ENCODE peak calls at places on chromosomes 3 and 15, in five cellular contexts. J is IMR-90, I is H1, L is psoas muscle, Y is uterus. A is an unnamed sample.

GRCh38 chr3:12622335-12622734 is 41.6 kb downstream of the RAF1 start:
- DNase-seq in I (no peak), Y (no peak), J (no peak), L (no peak), A (no peak)

GRCh38 chr3:138060792-138061191 is 50.8 kb downstream of the CLDN18 start:
- DNase-seq in I (no peak), L (no peak), J (no peak), Y (no peak), A (no peak)

GRCh38 chr15:51681303-51681963 is at the start of gene SCG3:
- DNase-seq in Y (peak; percentile 51), J (peak; percentile 65), L (peak; percentile 80), I (peak; percentile 94), A (peak; percentile 46)

GRCh38 chr15:57218826-57219576 is 157.3 kb upstream of the CGNL1 start:
- DNase-seq in J (peak; percentile 96), L (no peak), I (no peak), Y (no peak), A (no peak)

GRCh38 chr3:21271606-21272016 is 479.4 kb downstream of the ZNF385D start:
- DNase-seq in J (no peak), I (no peak), L (no peak), Y (no peak), A (no peak)

GRCh38 chr15:69094124-69095030 is 66.1 kb upstream of the GLCE start:
- DNase-seq in J (no peak), L (no peak), I (no peak), Y (no peak), A (no peak)

GRCh38 chr3:57659004-57659672 is 33.7 kb downstream of the DENND6A start:
- DNase-seq in Y (no peak), L (no peak), I (no peak), J (no peak), A (no peak)

GRCh38 chr15:88447206-88447605 is 20.0 kb downstream of the MRPL46 start:
- DNase-seq in J (no peak), Y (no peak), L (no peak), I (no peak), A (no peak)

GRCh38 chr3:126852536-126852935 is 130.4 kb upstream of the PLXNA1 start:
- DNase-seq in I (no peak), Y (no peak), L (no peak), J (no peak), A (no peak)

GRCh38 chr3:192957441-192957951 is 39.8 kb upstream of the MB21D2 start:
- DNase-seq in L (peak; percentile 60), I (no peak), Y (peak; percentile 37), J (peak; percentile 94), A (no peak)

GRCh38 chr3:154074966-154075365 is 46.2 kb upstream of the ARHGEF26 start:
- DNase-seq in Y (no peak), J (no peak), L (no peak), I (no peak), A (no peak)

GRCh38 chr3:188061133-188061532 is 92.8 kb upstream of the LPP start:
- DNase-seq in L (no peak), I (no peak), Y (peak; percentile 48), J (peak; percentile 64), A (peak; percentile 5)

GRCh38 chr3:87173776-87174175 is 53.3 kb upstream of the CHMP2B start:
- DNase-seq in J (no peak), I (no peak), L (no peak), Y (no peak), A (no peak)

GRCh38 chr3:89584398-89584797 is 477.0 kb downstream of the EPHA3 start:
- DNase-seq in I (no peak), L (no peak), Y (no peak), J (peak; percentile 31), A (no peak)

GRCh38 chr3:130789678-130790340 is 43.2 kb upstream of the PIK3R4 start:
- DNase-seq in I (no peak), L (no peak), J (no peak), Y (no peak), A (no peak)

GRCh38 chr3:44028-44676 is 152.4 kb upstream of the CHL1 start:
- DNase-seq in I (no peak), L (no peak), Y (no peak), J (no peak), A (no peak)

GRCh38 chr15:95994418-95994817 is 336.1 kb upstream of the NR2F2 start:
- DNase-seq in Y (no peak), L (no peak), J (peak; percentile 82), I (no peak), A (no peak)

GRCh38 chr15:58678683-58679082 is 70.8 kb downstream of the ADAM10 start:
- DNase-seq in I (no peak), J (peak; percentile 31), Y (no peak), L (no peak), A (no peak)

GRCh38 chr3:188489639-188490405 is 335.9 kb downstream of the LPP start:
- DNase-seq in I (no peak), J (peak; percentile 90), Y (no peak), L (no peak), A (no peak)

GRCh38 chr15:51004103-51004536 is 90.6 kb downstream of the TNFAIP8L3 start:
- DNase-seq in L (no peak), Y (no peak), I (peak; percentile 7), J (peak; percentile 57), A (no peak)

GRCh38 chr3:110519066-110519465 is 552.5 kb upstream of the NECTIN3 start:
- DNase-seq in J (no peak), Y (no peak), I (no peak), L (no peak), A (no peak)

GRCh38 chr3:161700998-161701397 is 204.4 kb downstream of the OTOL1 start:
- DNase-seq in J (no peak), Y (no peak), I (peak; percentile 10), L (no peak), A (no peak)

GRCh38 chr15:41241251-41241964 is 10.3 kb downstream of the CHP1 start:
- DNase-seq in J (no peak), I (no peak), Y (no peak), L (no peak), A (no peak)
- TF ChIP-seq CTCF in J (no peak), I (no peak), Y (no peak), L (no peak), A (no peak)

GRCh38 chr3:144923051-144923450 is 951.4 kb downstream of the DIPK2A start:
- DNase-seq in J (no peak), I (no peak), L (no peak), Y (no peak), A (no peak)
- H3K27ac ChIP-seq in J (no peak overlapping the region), I (no peak overlapping the region), L (no peak overlapping the region), Y (no peak overlapping the region), A (no peak overlapping the region)

DNA sequence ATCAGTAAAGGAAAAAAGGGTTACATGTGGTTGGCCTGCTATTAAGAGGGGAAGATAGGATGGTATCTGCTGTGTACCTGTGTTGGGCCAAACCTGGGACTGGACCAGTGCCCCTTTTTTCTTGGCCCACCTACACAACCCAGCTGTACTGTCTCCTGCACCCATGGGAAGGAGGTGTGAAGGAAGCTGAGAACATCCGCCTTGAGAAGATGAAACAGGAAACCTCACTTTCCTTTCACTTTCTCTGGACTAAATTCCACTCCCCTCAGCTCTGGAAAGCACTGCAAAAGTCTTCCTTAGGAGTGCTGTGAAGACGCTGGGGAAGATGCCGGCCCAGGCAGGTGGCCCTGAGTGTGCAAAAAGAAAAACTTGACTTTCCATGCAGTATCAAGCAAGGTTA is 37.6 kb downstream of the LRRN1 start:
- DNase-seq in J (no peak), L (no peak), Y (no peak), I (no peak), A (no peak)
- H3K9me3 ChIP-seq in J (peaks cover 6% of the 10 kb centered on the region), L (peaks cover 7% of the 10 kb centered on the region), Y (peaks cover 8% of the 10 kb centered on the region), I (peaks cover 11% of the 10 kb centered on the region), A (peaks cover 18% of the 10 kb centered on the region)

GRCh38 chr3:75781079-75781745 is 4.1 kb downstream of the ZNF717 start:
- DNase-seq in J (no peak), I (no peak), Y (no peak), L (no peak), A (no peak)

DNA sequence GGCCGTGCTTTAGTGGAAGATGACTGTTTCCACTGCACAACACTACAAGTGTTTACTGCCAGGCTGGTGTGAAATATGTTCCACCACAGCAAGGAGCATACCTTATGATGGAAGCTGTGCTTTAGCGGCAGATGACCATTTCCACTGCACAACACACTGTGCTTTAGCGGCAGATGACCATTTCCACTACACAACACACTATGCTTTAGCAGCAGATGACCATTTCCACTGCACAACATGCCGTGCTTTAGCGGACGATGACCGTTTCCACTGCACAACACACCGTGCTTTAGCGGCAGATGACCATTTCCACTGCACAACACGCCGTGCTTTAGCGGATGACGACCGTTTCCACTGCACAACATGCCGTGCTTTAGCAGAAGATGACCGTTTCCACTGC is 2.8 kb downstream of the ZNF717 start:
- DNase-seq in L (no peak), Y (no peak), I (no peak), J (no peak), A (no peak)
- TF ChIP-seq CTCF in L (no peak), Y (no peak), I (no peak), J (no peak), A (no peak)

GRCh38 chr15:72155021-72155621 is 36.9 kb downstream of the SENP8 start:
- DNase-seq in Y (peak; percentile 69), J (peak; percentile 6), I (no peak), L (peak; percentile 78), A (no peak)

GRCh38 chr15:72156928-72157327 is 38.7 kb downstream of the SENP8 start:
- DNase-seq in Y (no peak), J (no peak), I (no peak), L (no peak), A (no peak)

GRCh38 chr15:72154316-72154715 is 36.1 kb downstream of the SENP8 start:
- DNase-seq in Y (no peak), J (no peak), L (no peak), I (no peak), A (no peak)

GRCh38 chr15:72155635-72156616 is 37.7 kb downstream of the SENP8 start:
- DNase-seq in J (peak; percentile 74), L (peak; percentile 90), I (peak; percentile 27), Y (peak; percentile 86), A (peak; percentile 71)

DNA sequence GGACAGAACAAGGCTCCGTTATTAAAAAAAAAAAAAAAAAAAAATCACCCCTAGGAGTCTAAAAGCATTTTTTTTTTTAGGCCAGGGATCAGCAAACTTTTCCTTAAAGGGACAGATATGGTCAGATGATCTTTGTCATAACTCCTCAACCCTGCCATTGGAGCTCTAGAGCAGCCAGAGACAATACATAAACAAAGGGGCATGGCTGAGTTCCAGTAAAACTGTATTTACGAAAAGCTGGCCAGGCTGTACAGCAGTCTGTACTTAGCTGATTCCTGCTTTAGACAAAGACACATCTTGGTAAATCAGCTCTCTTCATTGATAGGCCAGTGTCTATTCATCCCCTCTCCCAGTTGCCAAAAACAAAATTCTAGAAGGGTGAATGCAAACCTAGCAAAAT is 35.1 kb downstream of the SENP8 start:
- DNase-seq in L (no peak), I (no peak), J (peak; percentile 13), Y (no peak), A (no peak)
- H3K27ac ChIP-seq in L (no peak overlapping the region), I (no peak overlapping the region), J (no peak overlapping the region), Y (no peak overlapping the region), A (no peak overlapping the region)

GRCh38 chr15:25093455-25094029 is 138.8 kb downstream of the SNRPN start:
- DNase-seq in I (no peak), Y (no peak), L (no peak), J (no peak), A (no peak)
- H3K9me3 ChIP-seq in I (peaks cover 25% of the 10 kb centered on the region), Y (peaks cover 51% of the 10 kb centered on the region), L (peaks cover 66% of the 10 kb centered on the region), J (peaks cover 37% of the 10 kb centered on the region), A (peaks cover 90% of the 10 kb centered on the region)